ENCODE peak calls at places on chromosomes 1 and 21, in nine cellular contexts. One of them, this sample, is unnamed. For H3K9me3 and H3K27me3, the result is how much of the 10 kb centered on the place peaks cover.

GRCh38 chr1:46687910-46688509 is 16.4 kb downstream of the TEX38 start:
- DNase-seq in IMR-90: no peak
- DNase-seq in heart left ventricle: no peak
- DNase-seq in neural progenitor cell: no peak
- DNase-seq in breast epithelium: no peak
- DNase-seq in tibial artery: no peak
- DNase-seq in body of pancreas: no peak
- DNase-seq in fibroblast of lung: no peak
- DNase-seq in endothelial cell of umbilical vein: peak
- DNase-seq in this sample: no peak

GRCh38 chr1:27574871-27575831 is 28.8 kb downstream of the AHDC1 start:
- DNase-seq in IMR-90: peak
- DNase-seq in heart left ventricle: peak
- DNase-seq in neural progenitor cell: peak
- DNase-seq in breast epithelium: no peak
- DNase-seq in tibial artery: peak
- DNase-seq in body of pancreas: peak
- DNase-seq in fibroblast of lung: peak
- DNase-seq in endothelial cell of umbilical vein: peak
- DNase-seq in this sample: no peak

GRCh38 chr1:236159704-236160539 is 17.6 kb downstream of the GPR137B start:
- DNase-seq in IMR-90: no peak
- DNase-seq in heart left ventricle: no peak
- DNase-seq in neural progenitor cell: no peak
- DNase-seq in breast epithelium: no peak
- DNase-seq in tibial artery: no peak
- DNase-seq in body of pancreas: no peak
- DNase-seq in fibroblast of lung: no peak
- DNase-seq in endothelial cell of umbilical vein: no peak
- DNase-seq in this sample: no peak

GRCh38 chr1:162055062-162055461 is 14.4 kb upstream of the NOS1AP start:
- DNase-seq in IMR-90: peak
- DNase-seq in heart left ventricle: no peak
- DNase-seq in neural progenitor cell: no peak
- DNase-seq in breast epithelium: no peak
- DNase-seq in tibial artery: no peak
- DNase-seq in body of pancreas: no peak
- DNase-seq in fibroblast of lung: peak
- DNase-seq in endothelial cell of umbilical vein: peak
- DNase-seq in this sample: no peak

GRCh38 chr1:204465469-204466415 is 28.9 kb downstream of the PIK3C2B start:
- DNase-seq in IMR-90: no peak
- DNase-seq in heart left ventricle: peak
- DNase-seq in neural progenitor cell: no peak
- DNase-seq in breast epithelium: no peak
- DNase-seq in tibial artery: peak
- DNase-seq in body of pancreas: no peak
- DNase-seq in fibroblast of lung: peak
- DNase-seq in endothelial cell of umbilical vein: peak
- DNase-seq in this sample: no peak

GRCh38 chr1:19032701-19033515 is 76.4 kb upstream of the IFFO2 start:
- DNase-seq in IMR-90: no peak
- DNase-seq in heart left ventricle: no peak
- DNase-seq in neural progenitor cell: no peak
- DNase-seq in breast epithelium: no peak
- DNase-seq in tibial artery: no peak
- DNase-seq in body of pancreas: no peak
- DNase-seq in fibroblast of lung: no peak
- DNase-seq in endothelial cell of umbilical vein: no peak
- DNase-seq in this sample: no peak

GRCh38 chr21:27586986-27587385 is 620.1 kb upstream of the ADAMTS5 start:
- DNase-seq in IMR-90: no peak
- DNase-seq in heart left ventricle: no peak
- DNase-seq in neural progenitor cell: no peak
- DNase-seq in breast epithelium: no peak
- DNase-seq in tibial artery: no peak
- DNase-seq in body of pancreas: no peak
- DNase-seq in fibroblast of lung: no peak
- DNase-seq in endothelial cell of umbilical vein: no peak
- DNase-seq in this sample: no peak

GRCh38 chr1:23896491-23896890 is 16.7 kb downstream of the CNR2 start:
- DNase-seq in IMR-90: no peak
- DNase-seq in heart left ventricle: no peak
- DNase-seq in neural progenitor cell: no peak
- DNase-seq in breast epithelium: no peak
- DNase-seq in tibial artery: no peak
- DNase-seq in body of pancreas: no peak
- DNase-seq in fibroblast of lung: no peak
- DNase-seq in endothelial cell of umbilical vein: no peak
- DNase-seq in this sample: no peak

GRCh38 chr1:79877086-79877485 is 870.6 kb upstream of the ADGRL4 start:
- DNase-seq in IMR-90: no peak
- DNase-seq in heart left ventricle: no peak
- DNase-seq in neural progenitor cell: no peak
- DNase-seq in breast epithelium: no peak
- DNase-seq in tibial artery: no peak
- DNase-seq in body of pancreas: no peak
- DNase-seq in fibroblast of lung: no peak
- DNase-seq in endothelial cell of umbilical vein: no peak
- DNase-seq in this sample: no peak

GRCh38 chr1:202189919-202190715 is 3.5 kb upstream of the LGR6 start:
- DNase-seq in IMR-90: peak
- DNase-seq in heart left ventricle: no peak
- DNase-seq in neural progenitor cell: no peak
- DNase-seq in breast epithelium: no peak
- DNase-seq in tibial artery: no peak
- DNase-seq in body of pancreas: no peak
- DNase-seq in fibroblast of lung: no peak
- DNase-seq in endothelial cell of umbilical vein: no peak
- DNase-seq in this sample: no peak

GRCh38 chr21:32562426-32562825 is 22.9 kb downstream of the TCP10L start:
- DNase-seq in IMR-90: peak
- DNase-seq in heart left ventricle: peak
- DNase-seq in neural progenitor cell: peak
- DNase-seq in breast epithelium: no peak
- DNase-seq in tibial artery: peak
- DNase-seq in body of pancreas: no peak
- DNase-seq in fibroblast of lung: peak
- DNase-seq in endothelial cell of umbilical vein: peak
- DNase-seq in this sample: no peak

GRCh38 chr1:177032434-177032833 is 132.1 kb downstream of the ASTN1 start:
- DNase-seq in IMR-90: no peak
- DNase-seq in heart left ventricle: no peak
- DNase-seq in neural progenitor cell: no peak
- DNase-seq in breast epithelium: no peak
- DNase-seq in tibial artery: no peak
- DNase-seq in body of pancreas: no peak
- DNase-seq in fibroblast of lung: no peak
- DNase-seq in endothelial cell of umbilical vein: no peak
- DNase-seq in this sample: no peak

GRCh38 chr1:63662846-63663245 is 69.6 kb downstream of the PGM1 start:
- DNase-seq in IMR-90: peak
- DNase-seq in heart left ventricle: no peak
- DNase-seq in neural progenitor cell: no peak
- DNase-seq in breast epithelium: no peak
- DNase-seq in tibial artery: no peak
- DNase-seq in body of pancreas: no peak
- DNase-seq in fibroblast of lung: peak
- DNase-seq in endothelial cell of umbilical vein: no peak
- DNase-seq in this sample: no peak

GRCh38 chr1:98053471-98054366 is 132.9 kb upstream of the DPYD start:
- DNase-seq in IMR-90: peak
- DNase-seq in heart left ventricle: peak
- DNase-seq in neural progenitor cell: peak
- DNase-seq in breast epithelium: no peak
- DNase-seq in tibial artery: peak
- DNase-seq in body of pancreas: peak
- DNase-seq in fibroblast of lung: peak
- DNase-seq in endothelial cell of umbilical vein: peak
- DNase-seq in this sample: peak

GRCh38 chr1:41958015-41958673 is 39.4 kb upstream of the HIVEP3 start:
- DNase-seq in IMR-90: no peak
- DNase-seq in heart left ventricle: no peak
- DNase-seq in neural progenitor cell: no peak
- DNase-seq in breast epithelium: no peak
- DNase-seq in tibial artery: no peak
- DNase-seq in body of pancreas: no peak
- DNase-seq in fibroblast of lung: no peak
- DNase-seq in endothelial cell of umbilical vein: no peak
- DNase-seq in this sample: no peak

GRCh38 chr1:85628791-85629531 is 48.4 kb downstream of the CCN1 start:
- DNase-seq in IMR-90: peak
- DNase-seq in heart left ventricle: peak
- DNase-seq in neural progenitor cell: peak
- DNase-seq in breast epithelium: peak
- DNase-seq in tibial artery: peak
- DNase-seq in body of pancreas: peak
- DNase-seq in fibroblast of lung: peak
- DNase-seq in endothelial cell of umbilical vein: peak
- DNase-seq in this sample: no peak

GRCh38 chr1:243756529-243756928 is 93.5 kb downstream of the AKT3 start:
- DNase-seq in IMR-90: no peak
- DNase-seq in heart left ventricle: no peak
- DNase-seq in neural progenitor cell: no peak
- DNase-seq in breast epithelium: no peak
- DNase-seq in tibial artery: no peak
- DNase-seq in body of pancreas: no peak
- DNase-seq in fibroblast of lung: no peak
- DNase-seq in endothelial cell of umbilical vein: no peak
- DNase-seq in this sample: no peak
- H3K9me3 ChIP-seq in IMR-90: under half
- H3K9me3 ChIP-seq in heart left ventricle: under half
- H3K9me3 ChIP-seq in neural progenitor cell: under half
- H3K9me3 ChIP-seq in breast epithelium: under half
- H3K9me3 ChIP-seq in tibial artery: under half
- H3K9me3 ChIP-seq in body of pancreas: under half
- H3K9me3 ChIP-seq in fibroblast of lung: under half
- H3K9me3 ChIP-seq in endothelial cell of umbilical vein: under half
- H3K9me3 ChIP-seq in this sample: under half

GRCh38 chr1:151720974-151721787 is at the start of gene RIIAD1:
- DNase-seq in IMR-90: no peak
- DNase-seq in heart left ventricle: peak
- DNase-seq in neural progenitor cell: peak
- DNase-seq in breast epithelium: no peak
- DNase-seq in tibial artery: no peak
- DNase-seq in body of pancreas: no peak
- DNase-seq in fibroblast of lung: peak
- DNase-seq in endothelial cell of umbilical vein: no peak
- DNase-seq in this sample: peak
- H3K27me3 ChIP-seq in IMR-90: half or more
- H3K27me3 ChIP-seq in heart left ventricle: under half
- H3K27me3 ChIP-seq in neural progenitor cell: half or more
- H3K27me3 ChIP-seq in breast epithelium: under half
- H3K27me3 ChIP-seq in tibial artery: under half
- H3K27me3 ChIP-seq in body of pancreas: under half
- H3K27me3 ChIP-seq in fibroblast of lung: under half
- H3K27me3 ChIP-seq in endothelial cell of umbilical vein: half or more
- H3K27me3 ChIP-seq in this sample: under half

DNA sequence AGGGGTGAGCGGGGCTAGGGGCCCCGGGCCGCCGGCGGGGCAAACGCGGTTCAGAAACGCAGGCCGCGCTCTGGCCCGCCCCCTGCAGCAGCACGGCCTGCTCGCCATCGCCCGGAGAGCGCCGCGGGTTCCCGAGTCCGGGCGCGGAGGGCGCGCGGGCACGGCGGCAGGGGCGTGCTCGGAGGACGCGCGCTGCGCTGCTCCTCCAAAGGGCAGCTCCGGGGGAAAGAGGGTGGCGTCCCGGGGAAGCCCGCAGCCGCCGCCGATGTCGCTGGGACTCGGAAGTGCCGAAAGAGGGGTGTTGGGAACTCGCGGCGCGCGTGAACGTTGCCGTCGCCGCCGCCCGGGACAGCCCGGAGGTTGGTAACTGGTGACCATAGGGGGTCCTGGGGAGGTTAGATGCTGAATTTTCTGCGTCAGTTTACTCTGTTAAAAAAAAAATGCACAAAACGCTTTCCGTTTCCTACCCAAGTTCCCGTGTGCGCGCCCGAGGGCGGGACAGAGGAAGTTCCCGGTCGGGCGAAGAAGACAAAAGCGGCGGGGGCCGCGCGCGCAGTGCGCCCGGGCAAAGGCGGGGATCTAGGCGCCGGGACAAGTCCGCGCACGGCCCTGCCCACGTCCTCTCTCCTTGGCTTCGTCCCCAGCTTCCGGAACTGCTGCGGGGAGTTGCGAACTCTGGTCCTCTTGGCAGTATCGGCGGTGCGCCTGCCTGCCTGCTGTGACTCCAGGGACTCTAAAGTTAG is at the start of gene HHAT:
- DNase-seq in IMR-90: peak
- DNase-seq in heart left ventricle: peak
- DNase-seq in neural progenitor cell: peak
- DNase-seq in breast epithelium: peak
- DNase-seq in tibial artery: peak
- DNase-seq in body of pancreas: peak
- DNase-seq in fibroblast of lung: peak
- DNase-seq in endothelial cell of umbilical vein: peak
- DNase-seq in this sample: peak
- TF ChIP-seq CTCF in IMR-90: no peak
- TF ChIP-seq CTCF in heart left ventricle: no peak
- TF ChIP-seq CTCF in neural progenitor cell: peak
- TF ChIP-seq CTCF in breast epithelium: no peak
- TF ChIP-seq CTCF in tibial artery: no peak
- TF ChIP-seq CTCF in body of pancreas: no peak
- TF ChIP-seq CTCF in fibroblast of lung: peak
- TF ChIP-seq CTCF in endothelial cell of umbilical vein: no peak
- TF ChIP-seq CTCF in this sample: no peak

GRCh38 chr1:2985121-2985561 is 36.1 kb upstream of the ACTRT2 start:
- DNase-seq in IMR-90: no peak
- DNase-seq in heart left ventricle: no peak
- DNase-seq in neural progenitor cell: no peak
- DNase-seq in breast epithelium: peak
- DNase-seq in tibial artery: no peak
- DNase-seq in body of pancreas: no peak
- DNase-seq in fibroblast of lung: no peak
- DNase-seq in endothelial cell of umbilical vein: no peak
- DNase-seq in this sample: no peak
- H3K9me3 ChIP-seq in IMR-90: under half
- H3K9me3 ChIP-seq in heart left ventricle: under half
- H3K9me3 ChIP-seq in neural progenitor cell: under half
- H3K9me3 ChIP-seq in breast epithelium: under half
- H3K9me3 ChIP-seq in tibial artery: under half
- H3K9me3 ChIP-seq in body of pancreas: under half
- H3K9me3 ChIP-seq in fibroblast of lung: under half
- H3K9me3 ChIP-seq in endothelial cell of umbilical vein: under half
- H3K9me3 ChIP-seq in this sample: under half

GRCh38 chr1:53065391-53065790 is 3.4 kb downstream of the PODN start:
- DNase-seq in IMR-90: no peak
- DNase-seq in heart left ventricle: peak
- DNase-seq in neural progenitor cell: no peak
- DNase-seq in breast epithelium: no peak
- DNase-seq in tibial artery: peak
- DNase-seq in body of pancreas: no peak
- DNase-seq in fibroblast of lung: no peak
- DNase-seq in endothelial cell of umbilical vein: no peak
- DNase-seq in this sample: no peak
- H3K27me3 ChIP-seq in IMR-90: under half
- H3K27me3 ChIP-seq in heart left ventricle: under half
- H3K27me3 ChIP-seq in neural progenitor cell: half or more
- H3K27me3 ChIP-seq in breast epithelium: under half
- H3K27me3 ChIP-seq in tibial artery: under half
- H3K27me3 ChIP-seq in body of pancreas: under half
- H3K27me3 ChIP-seq in fibroblast of lung: under half
- H3K27me3 ChIP-seq in endothelial cell of umbilical vein: under half
- H3K27me3 ChIP-seq in this sample: under half

GRCh38 chr1:14713077-14713476 is 114.6 kb downstream of the KAZN start:
- DNase-seq in IMR-90: no peak
- DNase-seq in heart left ventricle: no peak
- DNase-seq in neural progenitor cell: no peak
- DNase-seq in breast epithelium: no peak
- DNase-seq in tibial artery: no peak
- DNase-seq in body of pancreas: no peak
- DNase-seq in fibroblast of lung: no peak
- DNase-seq in endothelial cell of umbilical vein: no peak
- DNase-seq in this sample: no peak
- TF ChIP-seq CTCF in IMR-90: no peak
- TF ChIP-seq CTCF in heart left ventricle: no peak
- TF ChIP-seq CTCF in neural progenitor cell: no peak
- TF ChIP-seq CTCF in breast epithelium: no peak
- TF ChIP-seq CTCF in tibial artery: no peak
- TF ChIP-seq CTCF in body of pancreas: no peak
- TF ChIP-seq CTCF in fibroblast of lung: no peak
- TF ChIP-seq CTCF in endothelial cell of umbilical vein: no peak
- TF ChIP-seq CTCF in this sample: no peak

This sample was measured in CD8-positive, alpha-beta T cell.